ENCODE peak calls at places on chromosomes 3 and 15, in nine cellular contexts. One of them, this sample, is unnamed.
A peak's percentile ranks its signal among the peaks of the same experiment; 100 is the strongest.

GRCh38 chr3:49567406-49567805 is 13.1 kb downstream of the BSN start:
- DNase-seq in CD8-positive, alpha-beta T cell: no peak
- DNase-seq in K562: no peak
- DNase-seq in glutamatergic neuron: no peak
- DNase-seq in body of pancreas: no peak
- DNase-seq in HFF-Myc: no peak
- DNase-seq in cardiac fibroblast: no peak
- DNase-seq in breast epithelium: no peak
- DNase-seq in A673: no peak
- DNase-seq in this sample: no peak

GRCh38 chr3:40292637-40293036 is 16.9 kb upstream of the EIF1B start:
- DNase-seq in HFF-Myc: no peak
- DNase-seq in cardiac fibroblast: no peak
- DNase-seq in glutamatergic neuron: no peak
- DNase-seq in body of pancreas: no peak
- DNase-seq in CD8-positive, alpha-beta T cell: no peak
- DNase-seq in K562: peak; percentile 55
- DNase-seq in breast epithelium: no peak
- DNase-seq in A673: peak; percentile 0
- DNase-seq in this sample: no peak

GRCh38 chr15:62475595-62475994 is 310.5 kb upstream of the C2CD4B start:
- DNase-seq in breast epithelium: no peak
- DNase-seq in glutamatergic neuron: no peak
- DNase-seq in CD8-positive, alpha-beta T cell: no peak
- DNase-seq in HFF-Myc: no peak
- DNase-seq in K562: no peak
- DNase-seq in body of pancreas: no peak
- DNase-seq in A673: no peak
- DNase-seq in cardiac fibroblast: no peak
- DNase-seq in this sample: no peak

GRCh38 chr3:58177747-58178527 is 32.8 kb downstream of the DNASE1L3 start:
- DNase-seq in A673: peak; percentile 87
- DNase-seq in CD8-positive, alpha-beta T cell: peak; percentile 74
- DNase-seq in body of pancreas: peak; percentile 90
- DNase-seq in HFF-Myc: peak; percentile 39
- DNase-seq in glutamatergic neuron: peak; percentile 97
- DNase-seq in cardiac fibroblast: peak; percentile 83
- DNase-seq in breast epithelium: peak; percentile 65
- DNase-seq in K562: peak; percentile 80
- DNase-seq in this sample: no peak

GRCh38 chr15:91853968-91854943 is 748 bp downstream of the SLCO3A1 start:
- DNase-seq in A673: peak; percentile 23
- DNase-seq in breast epithelium: peak; percentile 41
- DNase-seq in cardiac fibroblast: peak; percentile 31
- DNase-seq in HFF-Myc: no peak
- DNase-seq in K562: no peak
- DNase-seq in CD8-positive, alpha-beta T cell: no peak
- DNase-seq in glutamatergic neuron: peak; percentile 77
- DNase-seq in body of pancreas: peak; percentile 34
- DNase-seq in this sample: no peak

GRCh38 chr15:75453703-75454470 is 2.4 kb upstream of the SIN3A start:
- DNase-seq in A673: peak; percentile 100
- DNase-seq in HFF-Myc: peak; percentile 99
- DNase-seq in K562: peak; percentile 96
- DNase-seq in glutamatergic neuron: peak; percentile 96
- DNase-seq in breast epithelium: peak; percentile 99
- DNase-seq in body of pancreas: peak; percentile 98
- DNase-seq in CD8-positive, alpha-beta T cell: peak; percentile 94
- DNase-seq in cardiac fibroblast: peak; percentile 100
- DNase-seq in this sample: peak; percentile 99

GRCh38 chr15:52078876-52079700 is 33.5 kb downstream of the BCL2L10 start:
- DNase-seq in body of pancreas: peak; percentile 82
- DNase-seq in CD8-positive, alpha-beta T cell: peak; percentile 62
- DNase-seq in HFF-Myc: no peak
- DNase-seq in breast epithelium: peak; percentile 46
- DNase-seq in A673: peak; percentile 84
- DNase-seq in K562: peak; percentile 73
- DNase-seq in glutamatergic neuron: peak; percentile 94
- DNase-seq in cardiac fibroblast: peak; percentile 77
- DNase-seq in this sample: no peak

GRCh38 chr3:56064684-56065083 is 403.6 kb downstream of the ERC2 start:
- DNase-seq in cardiac fibroblast: no peak
- DNase-seq in HFF-Myc: no peak
- DNase-seq in body of pancreas: no peak
- DNase-seq in breast epithelium: no peak
- DNase-seq in CD8-positive, alpha-beta T cell: no peak
- DNase-seq in A673: no peak
- DNase-seq in glutamatergic neuron: no peak
- DNase-seq in K562: no peak
- DNase-seq in this sample: no peak

GRCh38 chr3:13916375-13916774 is 36.5 kb upstream of the WNT7A start:
- DNase-seq in K562: no peak
- DNase-seq in breast epithelium: no peak
- DNase-seq in glutamatergic neuron: no peak
- DNase-seq in A673: no peak
- DNase-seq in cardiac fibroblast: no peak
- DNase-seq in CD8-positive, alpha-beta T cell: no peak
- DNase-seq in HFF-Myc: no peak
- DNase-seq in body of pancreas: no peak
- DNase-seq in this sample: no peak

GRCh38 chr3:178343433-178344038 is 192.7 kb upstream of the KCNMB2 start:
- DNase-seq in breast epithelium: no peak
- DNase-seq in cardiac fibroblast: no peak
- DNase-seq in HFF-Myc: no peak
- DNase-seq in A673: no peak
- DNase-seq in CD8-positive, alpha-beta T cell: no peak
- DNase-seq in K562: no peak
- DNase-seq in glutamatergic neuron: no peak
- DNase-seq in body of pancreas: peak; percentile 21
- DNase-seq in this sample: no peak

GRCh38 chr15:38597221-38597800 is 32.7 kb upstream of the RASGRP1 start:
- DNase-seq in K562: peak; percentile 17
- DNase-seq in CD8-positive, alpha-beta T cell: no peak
- DNase-seq in glutamatergic neuron: no peak
- DNase-seq in HFF-Myc: no peak
- DNase-seq in breast epithelium: no peak
- DNase-seq in A673: no peak
- DNase-seq in body of pancreas: no peak
- DNase-seq in cardiac fibroblast: no peak
- DNase-seq in this sample: no peak

GRCh38 chr15:38600241-38600640 is 35.6 kb upstream of the RASGRP1 start:
- DNase-seq in HFF-Myc: no peak
- DNase-seq in K562: no peak
- DNase-seq in A673: no peak
- DNase-seq in glutamatergic neuron: no peak
- DNase-seq in CD8-positive, alpha-beta T cell: no peak
- DNase-seq in breast epithelium: no peak
- DNase-seq in body of pancreas: no peak
- DNase-seq in cardiac fibroblast: no peak
- DNase-seq in this sample: no peak

GRCh38 chr15:38603271-38603670 is 38.7 kb upstream of the RASGRP1 start:
- DNase-seq in glutamatergic neuron: no peak
- DNase-seq in CD8-positive, alpha-beta T cell: no peak
- DNase-seq in K562: no peak
- DNase-seq in body of pancreas: no peak
- DNase-seq in HFF-Myc: no peak
- DNase-seq in breast epithelium: no peak
- DNase-seq in cardiac fibroblast: no peak
- DNase-seq in A673: no peak
- DNase-seq in this sample: no peak

GRCh38 chr15:38603672-38604071 is 39.1 kb upstream of the RASGRP1 start:
- DNase-seq in breast epithelium: no peak
- DNase-seq in glutamatergic neuron: no peak
- DNase-seq in body of pancreas: no peak
- DNase-seq in A673: no peak
- DNase-seq in cardiac fibroblast: no peak
- DNase-seq in K562: no peak
- DNase-seq in HFF-Myc: no peak
- DNase-seq in CD8-positive, alpha-beta T cell: no peak
- DNase-seq in this sample: no peak

GRCh38 chr15:38598749-38599148 is 34.1 kb upstream of the RASGRP1 start:
- DNase-seq in HFF-Myc: no peak
- DNase-seq in breast epithelium: no peak
- DNase-seq in body of pancreas: no peak
- DNase-seq in cardiac fibroblast: no peak
- DNase-seq in CD8-positive, alpha-beta T cell: no peak
- DNase-seq in K562: no peak
- DNase-seq in glutamatergic neuron: no peak
- DNase-seq in A673: no peak
- DNase-seq in this sample: no peak
- TF ChIP-seq CTCF in HFF-Myc: no peak
- TF ChIP-seq CTCF in breast epithelium: no peak
- TF ChIP-seq CTCF in body of pancreas: no peak
- TF ChIP-seq CTCF in cardiac fibroblast: no peak
- TF ChIP-seq CTCF in CD8-positive, alpha-beta T cell: no peak
- TF ChIP-seq CTCF in K562: no peak
- TF ChIP-seq CTCF in glutamatergic neuron: no peak
- TF ChIP-seq CTCF in A673: no peak
- TF ChIP-seq CTCF in this sample: no peak

DNA sequence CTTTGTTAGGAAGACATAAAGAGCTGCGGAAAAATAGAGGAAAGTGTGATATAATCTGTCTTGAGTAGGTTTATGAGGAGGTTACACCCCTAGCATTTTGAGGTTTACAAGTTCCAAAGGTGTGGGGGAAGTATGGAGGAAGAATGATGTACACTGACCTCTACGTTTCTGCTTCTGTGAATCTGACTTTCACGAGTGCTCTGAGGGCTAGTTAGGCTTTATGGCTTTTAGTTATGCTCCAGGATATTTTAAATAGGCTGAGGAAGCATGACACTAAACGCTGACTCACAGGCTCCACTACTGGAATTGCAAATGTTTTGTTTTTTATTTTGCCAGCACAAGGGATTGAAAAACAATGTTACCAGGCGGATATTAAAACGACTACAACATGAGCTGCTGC is 46.4 kb upstream of the UTS2B start:
- DNase-seq in K562: no peak
- DNase-seq in cardiac fibroblast: peak; percentile 82
- DNase-seq in A673: peak; percentile 44
- DNase-seq in glutamatergic neuron: no peak
- DNase-seq in HFF-Myc: peak; percentile 66
- DNase-seq in body of pancreas: no peak
- DNase-seq in CD8-positive, alpha-beta T cell: no peak
- DNase-seq in breast epithelium: no peak
- DNase-seq in this sample: no peak
- TF ChIP-seq CTCF in K562: no peak
- TF ChIP-seq CTCF in cardiac fibroblast: no peak
- TF ChIP-seq CTCF in A673: no peak
- TF ChIP-seq CTCF in glutamatergic neuron: no peak
- TF ChIP-seq CTCF in HFF-Myc: no peak
- TF ChIP-seq CTCF in body of pancreas: no peak
- TF ChIP-seq CTCF in CD8-positive, alpha-beta T cell: no peak
- TF ChIP-seq CTCF in breast epithelium: no peak
- TF ChIP-seq CTCF in this sample: peak; percentile 12

GRCh38 chr3:186144257-186144656 is 35.4 kb upstream of the ETV5 start:
- DNase-seq in breast epithelium: no peak
- DNase-seq in cardiac fibroblast: no peak
- DNase-seq in glutamatergic neuron: no peak
- DNase-seq in HFF-Myc: no peak
- DNase-seq in body of pancreas: peak; percentile 42
- DNase-seq in A673: no peak
- DNase-seq in CD8-positive, alpha-beta T cell: no peak
- DNase-seq in K562: no peak
- DNase-seq in this sample: no peak
- TF ChIP-seq CTCF in breast epithelium: no peak
- TF ChIP-seq CTCF in cardiac fibroblast: no peak
- TF ChIP-seq CTCF in glutamatergic neuron: no peak
- TF ChIP-seq CTCF in HFF-Myc: no peak
- TF ChIP-seq CTCF in body of pancreas: no peak
- TF ChIP-seq CTCF in A673: no peak
- TF ChIP-seq CTCF in CD8-positive, alpha-beta T cell: no peak
- TF ChIP-seq CTCF in K562: no peak
- TF ChIP-seq CTCF in this sample: no peak

DNA sequence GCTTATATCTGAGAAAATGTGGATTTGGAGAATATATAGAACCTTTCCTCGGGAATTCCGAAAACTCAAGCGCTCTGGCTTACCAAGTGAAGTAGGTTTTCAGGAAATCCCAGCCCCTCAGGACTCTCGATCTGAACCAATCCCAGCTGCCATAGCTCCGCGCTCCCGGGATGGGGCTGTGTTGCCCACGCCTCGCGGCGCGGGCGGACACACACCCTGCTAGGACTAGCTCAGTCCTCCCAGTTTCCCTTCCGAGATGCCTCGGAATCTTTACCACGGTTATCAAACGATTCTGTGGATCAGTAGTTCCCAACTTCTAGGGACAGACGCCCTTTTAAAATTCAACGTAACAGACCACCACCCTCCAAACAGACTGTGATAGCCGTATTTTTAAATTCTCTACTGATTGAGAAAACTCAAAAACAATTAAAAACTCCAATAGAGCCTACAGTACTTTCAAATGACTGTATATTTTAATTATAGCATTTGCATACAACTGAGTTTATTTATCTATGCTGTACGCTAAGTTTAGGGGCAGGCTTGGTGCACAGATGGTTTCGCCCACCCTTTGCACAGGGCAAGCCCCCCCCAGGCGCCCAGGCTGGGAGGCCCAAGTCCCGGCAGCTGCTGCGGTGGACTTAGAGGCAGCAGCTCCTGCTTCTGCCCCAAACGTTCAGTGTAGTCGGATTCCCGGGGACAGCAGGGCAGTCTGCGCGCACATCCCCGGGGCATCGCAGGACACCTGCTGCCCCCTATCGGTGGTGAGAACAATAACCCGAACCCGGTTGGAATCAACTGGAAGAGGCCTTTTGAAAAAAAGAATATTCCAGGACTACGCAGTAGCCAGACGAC is 52.3 kb downstream of the CCDC54 start:
- DNase-seq in body of pancreas: peak; percentile 72
- DNase-seq in breast epithelium: peak; percentile 50
- DNase-seq in HFF-Myc: peak; percentile 57
- DNase-seq in A673: peak; percentile 91
- DNase-seq in CD8-positive, alpha-beta T cell: peak; percentile 19
- DNase-seq in glutamatergic neuron: peak; percentile 83
- DNase-seq in cardiac fibroblast: peak; percentile 93
- DNase-seq in K562: peak; percentile 65
- DNase-seq in this sample: peak; percentile 90
- TF ChIP-seq CTCF in body of pancreas: peak; percentile 81
- TF ChIP-seq CTCF in breast epithelium: peak; percentile 77
- TF ChIP-seq CTCF in HFF-Myc: peak; percentile 90
- TF ChIP-seq CTCF in A673: peak; percentile 91
- TF ChIP-seq CTCF in CD8-positive, alpha-beta T cell: peak; percentile 77
- TF ChIP-seq CTCF in glutamatergic neuron: peak; percentile 93
- TF ChIP-seq CTCF in cardiac fibroblast: peak; percentile 92
- TF ChIP-seq CTCF in K562: peak; percentile 68
- TF ChIP-seq CTCF in this sample: peak; percentile 94

DNA sequence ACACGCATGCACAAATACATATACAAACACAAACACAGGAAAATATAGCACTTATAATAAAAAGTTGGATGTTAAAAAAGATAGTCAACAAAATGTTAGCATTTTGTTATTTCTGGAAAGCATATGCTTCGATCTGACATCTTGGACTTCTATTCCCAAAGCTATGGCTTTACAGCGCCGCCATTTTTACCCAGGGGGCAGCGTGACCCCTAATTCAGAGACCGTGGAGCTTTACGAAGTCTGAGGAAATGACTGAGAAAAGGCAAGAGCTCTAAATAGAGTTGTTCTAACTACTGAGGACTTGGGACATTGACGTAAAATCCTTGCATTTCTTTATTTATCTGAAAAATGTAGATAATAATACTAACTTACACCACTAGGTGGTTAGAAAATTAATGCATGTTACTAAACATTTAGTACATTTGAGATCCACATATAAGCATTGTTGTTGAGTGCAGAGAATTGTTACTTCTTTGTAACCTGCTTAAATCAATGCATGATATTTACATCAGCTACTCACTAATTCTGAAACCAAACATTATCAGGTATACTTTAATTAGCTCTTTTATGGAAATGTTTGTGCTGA is 155.4 kb downstream of the TP63 start:
- DNase-seq in cardiac fibroblast: no peak
- DNase-seq in HFF-Myc: no peak
- DNase-seq in K562: no peak
- DNase-seq in CD8-positive, alpha-beta T cell: no peak
- DNase-seq in breast epithelium: no peak
- DNase-seq in body of pancreas: no peak
- DNase-seq in A673: no peak
- DNase-seq in glutamatergic neuron: no peak
- DNase-seq in this sample: no peak
- TF ChIP-seq CTCF in cardiac fibroblast: peak; percentile 14
- TF ChIP-seq CTCF in HFF-Myc: peak; percentile 2
- TF ChIP-seq CTCF in K562: no peak
- TF ChIP-seq CTCF in CD8-positive, alpha-beta T cell: no peak
- TF ChIP-seq CTCF in breast epithelium: no peak
- TF ChIP-seq CTCF in body of pancreas: no peak
- TF ChIP-seq CTCF in A673: peak; percentile 50
- TF ChIP-seq CTCF in glutamatergic neuron: peak; percentile 66
- TF ChIP-seq CTCF in this sample: peak; percentile 58

This sample was measured in chondrocyte.